ENCODE peak calls at places on chromosomes 6 and 20, in five cellular contexts. O, P, I, A and L are unnamed samples.

GRCh38 chr6:20302702-20303251 is 90.5 kb upstream of the MBOAT1 start:
- DNase-seq in O (no peak), P (no peak), I (peak), A (no peak), L (peak)

GRCh38 chr6:3036861-3037469 is 31.3 kb upstream of the RIPK1 start:
- DNase-seq in O (no peak), P (no peak), I (no peak), A (no peak), L (no peak)

GRCh38 chr6:105794263-105794662 is 291.9 kb upstream of the PRDM1 start:
- DNase-seq in O (no peak), P (peak), I (no peak), A (peak), L (no peak)

GRCh38 chr6:28225056-28225834 is at the start of gene ZSCAN9:
- DNase-seq in O (peak), P (peak), I (peak), A (peak), L (peak)

GRCh38 chr6:3743541-3743940 is 8.0 kb downstream of the PXDC1 start:
- DNase-seq in O (no peak), P (no peak), I (no peak), A (no peak), L (no peak)

GRCh38 chr6:103367212-103367611 is 1492.5 kb downstream of the HACE1 start:
- DNase-seq in O (no peak), P (no peak), I (no peak), A (no peak), L (no peak)

GRCh38 chr6:132167966-132168365 is 216.8 kb upstream of the CCN2 start:
- DNase-seq in O (no peak), P (no peak), I (no peak), A (no peak), L (no peak)

GRCh38 chr20:63501818-63502670 is 3.2 kb upstream of the EEF1A2 start:
- DNase-seq in O (no peak), P (no peak), I (no peak), A (no peak), L (no peak)

GRCh38 chr6:123316733-123317323 is 319.9 kb downstream of the TRDN start:
- DNase-seq in O (no peak), P (no peak), I (peak), A (no peak), L (no peak)

GRCh38 chr6:62891065-62891647 is 320.1 kb upstream of the FKBP1C start:
- DNase-seq in O (no peak), P (no peak), I (peak), A (no peak), L (no peak)

GRCh38 chr20:38723069-38723981 is 961 bp upstream of the SLC32A1 start:
- DNase-seq in O (no peak), P (no peak), I (no peak), A (no peak), L (no peak)

GRCh38 chr6:135522975-135523692 is 25.6 kb upstream of the AHI1 start:
- DNase-seq in O (no peak), P (no peak), I (peak), A (no peak), L (no peak)

GRCh38 chr20:57811373-57812020 is 101.7 kb upstream of the PMEPA1 start:
- DNase-seq in O (no peak), P (no peak), I (no peak), A (no peak), L (no peak)

GRCh38 chr20:57657537-57658446 is 37.6 kb upstream of the ZBP1 start:
- DNase-seq in O (peak), P (peak), I (no peak), A (peak), L (no peak)